ENCODE peak calls at places on chromosome 11, in ten cellular contexts. T is psoas muscle; D is iPS DF 6.9; K is sigmoid colon; I is CD8-positive, alpha-beta memory T cell; F is ovary; Z is fibroblast of lung; R is GM23248; U is aorta; W is neural progenitor cell. G is an unnamed sample.

GRCh38 chr11:61912991-61913698 is 4.2 kb downstream of the RAB3IL1 start:
- DNase-seq in R (no peak), W (no peak), Z (no peak), I (no peak), D (no peak), U (no peak), T (no peak), K (peak; percentile 58), F (peak; percentile 36), G (no peak)

GRCh38 chr11:112584674-112585073 is 324.0 kb upstream of the PLET1 start:
- DNase-seq in I (no peak), U (no peak), W (peak; percentile 54), F (no peak), D (no peak), R (no peak), K (no peak), Z (no peak), T (no peak), G (no peak)

GRCh38 chr11:82225930-82226329 is 507.7 kb downstream of the FAM181B start:
- DNase-seq in F (no peak), K (no peak), Z (no peak), I (no peak), U (no peak), T (no peak), W (peak; percentile 10), D (peak; percentile 13), R (no peak), G (no peak)

GRCh38 chr11:102760355-102761035 is 19.9 kb downstream of the MMP10 start:
- DNase-seq in T (no peak), K (no peak), D (no peak), F (no peak), Z (peak; percentile 96), I (no peak), R (peak; percentile 96), U (no peak), W (no peak), G (no peak)

GRCh38 chr11:22567759-22568158 is 57.9 kb downstream of the FANCF start:
- DNase-seq in F (no peak), Z (no peak), T (peak; percentile 24), K (no peak), U (no peak), D (no peak), I (no peak), R (no peak), W (no peak), G (no peak)

GRCh38 chr11:96264364-96264763 is 78.6 kb downstream of the MAML2 start:
- DNase-seq in I (no peak), D (no peak), U (no peak), Z (no peak), W (no peak), T (no peak), R (no peak), K (no peak), F (no peak), G (no peak)

GRCh38 chr11:110818032-110818687 is 105.9 kb upstream of the ARHGAP20 start:
- DNase-seq in K (no peak), I (no peak), F (no peak), W (no peak), U (no peak), Z (peak; percentile 76), T (no peak), R (peak; percentile 76), D (no peak), G (no peak)

GRCh38 chr11:108881136-108881535 is 216.3 kb downstream of the DDX10 start:
- DNase-seq in T (no peak), W (no peak), K (no peak), D (no peak), F (no peak), Z (no peak), R (no peak), U (no peak), I (no peak), G (no peak)

GRCh38 chr11:45676522-45677095 is 11.2 kb upstream of the CHST1 start:
- DNase-seq in K (peak; percentile 39), W (no peak), I (no peak), F (no peak), T (no peak), U (no peak), R (no peak), D (no peak), Z (no peak), G (no peak)

GRCh38 chr11:4826425-4826824 is 5.3 kb downstream of the OR51F2 start:
- DNase-seq in I (no peak), D (no peak), W (peak; percentile 4), F (no peak), U (no peak), Z (no peak), T (no peak), R (no peak), K (no peak), G (no peak)

GRCh38 chr11:103091024-103091423 is 936 bp downstream of the DCUN1D5 start:
- DNase-seq in F (no peak), D (no peak), W (peak; percentile 16), T (no peak), U (no peak), K (no peak), R (peak; percentile 54), Z (no peak), I (no peak), G (no peak)

GRCh38 chr11:100328626-100329340 is 358.3 kb upstream of the ARHGAP42 start:
- DNase-seq in I (no peak), D (no peak), R (no peak), F (no peak), Z (peak; percentile 1), K (no peak), T (no peak), W (peak; percentile 11), U (no peak), G (no peak)

GRCh38 chr11:126405374-126405773 is 49.9 kb downstream of the ST3GAL4 start:
- DNase-seq in R (no peak), D (no peak), Z (no peak), K (no peak), F (no peak), I (no peak), W (no peak), T (peak; percentile 14), U (no peak), G (no peak)

GRCh38 chr11:124834526-124835190 is 30.6 kb upstream of the ROBO3 start:
- DNase-seq in D (no peak), R (no peak), K (no peak), W (no peak), Z (no peak), U (no peak), I (no peak), F (no peak), T (no peak), G (no peak)

DNA sequence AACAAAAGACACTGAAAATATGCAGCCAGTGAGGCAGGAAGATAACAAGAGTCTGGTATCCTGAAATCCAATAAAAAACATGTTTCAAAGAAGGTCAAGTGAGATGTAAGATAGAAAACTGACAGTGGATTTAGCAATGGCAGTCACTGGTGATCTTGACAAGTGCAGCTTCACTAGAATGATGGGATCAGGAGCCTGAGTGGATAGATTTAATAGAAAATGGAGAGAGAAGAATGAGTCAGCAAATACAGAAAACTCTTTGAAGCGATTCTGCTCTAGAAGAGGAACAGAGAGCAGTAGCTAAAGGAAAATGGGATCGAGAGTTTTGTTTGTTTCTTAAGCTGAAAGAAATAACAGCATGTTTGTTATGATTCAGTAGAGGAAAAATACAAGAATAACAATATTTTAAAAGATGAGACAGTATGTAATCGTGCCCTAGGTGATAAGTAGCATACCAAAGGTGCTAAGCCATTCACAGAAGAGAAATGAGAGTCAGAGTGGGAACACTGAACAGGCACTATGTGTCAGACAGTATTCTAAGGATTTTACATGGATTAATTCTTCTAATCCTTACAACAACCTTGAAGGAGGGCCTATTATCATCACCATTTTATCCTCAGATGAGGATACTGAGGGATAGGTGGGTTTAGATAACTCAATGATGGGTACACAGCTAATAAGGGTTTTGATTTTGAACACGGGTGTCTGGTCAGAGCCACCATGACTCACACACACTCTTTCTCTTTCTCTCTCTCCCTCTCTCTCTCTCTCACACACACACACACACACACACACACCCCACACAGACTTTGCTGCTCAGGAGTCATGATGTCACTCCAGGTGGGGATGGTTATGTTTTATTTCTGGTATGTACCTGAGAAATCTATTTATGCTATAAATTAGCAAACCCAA is 36.3 kb downstream of the MRE11 start:
- DNase-seq in W (no peak), D (no peak), K (no peak), U (no peak), I (no peak), R (no peak), F (no peak), T (no peak), Z (no peak), G (no peak)
- H3K27ac ChIP-seq in W (no peak overlapping the region), D (no peak overlapping the region), K (no peak overlapping the region), U (no peak overlapping the region), I (no peak overlapping the region), R (no peak overlapping the region), F (no peak overlapping the region), T (no peak overlapping the region), Z (no peak overlapping the region), G (no peak overlapping the region)

GRCh38 chr11:133999355-133999754 is 42.6 kb upstream of the IGSF9B start:
- DNase-seq in U (no peak), D (no peak), F (no peak), W (no peak), K (no peak), R (no peak), T (no peak), Z (no peak), I (no peak), G (no peak)
- H3K4me3 ChIP-seq in U (no peak overlapping the region), D (no peak overlapping the region), F (no peak overlapping the region), W (no peak overlapping the region), K (no peak overlapping the region), R (no peak overlapping the region), T (no peak overlapping the region), Z (no peak overlapping the region), I (no peak overlapping the region), G (no peak overlapping the region)

GRCh38 chr11:94272738-94273313 is 31.6 kb upstream of the IZUMO1R start:
- DNase-seq in Z (peak; percentile 43), U (no peak), W (no peak), T (no peak), R (no peak), I (no peak), D (no peak), F (no peak), K (no peak), G (no peak)

GRCh38 chr11:94275961-94276360 is 28.4 kb upstream of the IZUMO1R start:
- DNase-seq in R (no peak), Z (no peak), W (no peak), K (no peak), T (no peak), U (no peak), F (no peak), D (no peak), I (no peak), G (no peak)

GRCh38 chr11:94276943-94277342 is 27.4 kb upstream of the IZUMO1R start:
- DNase-seq in Z (no peak), K (no peak), I (no peak), U (no peak), F (no peak), W (no peak), R (no peak), T (no peak), D (no peak), G (no peak)

GRCh38 chr11:94271885-94272372 is 32.5 kb upstream of the IZUMO1R start:
- DNase-seq in T (no peak), Z (no peak), K (no peak), I (no peak), U (no peak), D (no peak), F (no peak), W (no peak), R (no peak), G (no peak)
- H3K4me1 ChIP-seq in T (no peaks in the 10 kb centered on the region), Z (no peaks in the 10 kb centered on the region), K (no peaks in the 10 kb centered on the region), I (no peaks in the 10 kb centered on the region), U (no peaks in the 10 kb centered on the region), D (no peaks in the 10 kb centered on the region), F (no peaks in the 10 kb centered on the region), W (no peaks in the 10 kb centered on the region), R (no peaks in the 10 kb centered on the region), G (no peaks in the 10 kb centered on the region)

GRCh38 chr11:66126064-66126463 is 56.0 kb downstream of the PACS1 start:
- DNase-seq in K (no peak), Z (no peak), T (no peak), U (no peak), W (no peak), F (no peak), I (no peak), D (no peak), R (no peak), G (no peak)
- H3K27ac ChIP-seq in K (no peak overlapping the region), Z (no peak overlapping the region), T (peak overlapping the region; percentile 41), U (no peak overlapping the region), W (no peak overlapping the region), F (peak overlapping the region; percentile 28), I (no peak overlapping the region), D (no peak overlapping the region), R (peak overlapping the region; percentile 99), G (peak overlapping the region; percentile 62)